ENCODE peak calls at places on chromosomes 1 and 21, in six cellular contexts. One of them, this sample, is unnamed.

GRCh38 chr1:24906760-24907490 is 23.2 kb downstream of the RUNX3 start:
- DNase-seq in uterus: no peak
- DNase-seq in HEK293T: no peak
- DNase-seq in astrocyte of the spinal cord: no peak
- DNase-seq in GM12865: no peak
- DNase-seq in stimulated activated CD4-positive, alpha-beta T cell treated with anti-CD3 and anti-CD28 coated beads, Interleukin-12 subunit alpha, Interleukin-12 subunit beta, amount 100 ng/mL, for 48 hours: no peak
- DNase-seq in this sample: no peak

GRCh38 chr1:165563551-165563950 is 19.8 kb downstream of the LRRC52 start:
- DNase-seq in uterus: no peak
- DNase-seq in HEK293T: no peak
- DNase-seq in astrocyte of the spinal cord: no peak
- DNase-seq in GM12865: no peak
- DNase-seq in stimulated activated CD4-positive, alpha-beta T cell treated with anti-CD3 and anti-CD28 coated beads, Interleukin-12 subunit alpha, Interleukin-12 subunit beta, amount 100 ng/mL, for 48 hours: no peak
- DNase-seq in this sample: no peak

GRCh38 chr1:47576758-47577115 is 138.9 kb downstream of the FOXD2 start:
- DNase-seq in uterus: no peak
- DNase-seq in HEK293T: no peak
- DNase-seq in astrocyte of the spinal cord: no peak
- DNase-seq in GM12865: no peak
- DNase-seq in stimulated activated CD4-positive, alpha-beta T cell treated with anti-CD3 and anti-CD28 coated beads, Interleukin-12 subunit alpha, Interleukin-12 subunit beta, amount 100 ng/mL, for 48 hours: no peak
- DNase-seq in this sample: no peak

GRCh38 chr1:229192031-229192430 is 78.9 kb upstream of the RAB4A start:
- DNase-seq in uterus: no peak
- DNase-seq in HEK293T: no peak
- DNase-seq in astrocyte of the spinal cord: no peak
- DNase-seq in GM12865: no peak
- DNase-seq in stimulated activated CD4-positive, alpha-beta T cell treated with anti-CD3 and anti-CD28 coated beads, Interleukin-12 subunit alpha, Interleukin-12 subunit beta, amount 100 ng/mL, for 48 hours: no peak
- DNase-seq in this sample: no peak

GRCh38 chr1:83547903-83548302 is 451.0 kb downstream of the TTLL7 start:
- DNase-seq in uterus: no peak
- DNase-seq in HEK293T: no peak
- DNase-seq in astrocyte of the spinal cord: no peak
- DNase-seq in GM12865: no peak
- DNase-seq in stimulated activated CD4-positive, alpha-beta T cell treated with anti-CD3 and anti-CD28 coated beads, Interleukin-12 subunit alpha, Interleukin-12 subunit beta, amount 100 ng/mL, for 48 hours: no peak
- DNase-seq in this sample: no peak

GRCh38 chr21:26758083-26758861 is 86.9 kb downstream of the ADAMTS1 start:
- DNase-seq in uterus: no peak
- DNase-seq in HEK293T: no peak
- DNase-seq in astrocyte of the spinal cord: no peak
- DNase-seq in GM12865: no peak
- DNase-seq in stimulated activated CD4-positive, alpha-beta T cell treated with anti-CD3 and anti-CD28 coated beads, Interleukin-12 subunit alpha, Interleukin-12 subunit beta, amount 100 ng/mL, for 48 hours: no peak
- DNase-seq in this sample: no peak

GRCh38 chr1:198776602-198777029 is 137.8 kb downstream of the PTPRC start:
- DNase-seq in uterus: peak; percentile 21
- DNase-seq in HEK293T: no peak
- DNase-seq in astrocyte of the spinal cord: peak; percentile 99
- DNase-seq in GM12865: no peak
- DNase-seq in stimulated activated CD4-positive, alpha-beta T cell treated with anti-CD3 and anti-CD28 coated beads, Interleukin-12 subunit alpha, Interleukin-12 subunit beta, amount 100 ng/mL, for 48 hours: no peak
- DNase-seq in this sample: no peak

GRCh38 chr1:69263982-69264381 is 303.7 kb upstream of the LRRC7 start:
- DNase-seq in uterus: peak; percentile 47
- DNase-seq in HEK293T: peak; percentile 46
- DNase-seq in astrocyte of the spinal cord: peak; percentile 80
- DNase-seq in GM12865: no peak
- DNase-seq in stimulated activated CD4-positive, alpha-beta T cell treated with anti-CD3 and anti-CD28 coated beads, Interleukin-12 subunit alpha, Interleukin-12 subunit beta, amount 100 ng/mL, for 48 hours: no peak
- DNase-seq in this sample: no peak

GRCh38 chr1:1569341-1569740 is 5.3 kb downstream of the SSU72 start:
- DNase-seq in uterus: no peak
- DNase-seq in HEK293T: no peak
- DNase-seq in astrocyte of the spinal cord: no peak
- DNase-seq in GM12865: no peak
- DNase-seq in stimulated activated CD4-positive, alpha-beta T cell treated with anti-CD3 and anti-CD28 coated beads, Interleukin-12 subunit alpha, Interleukin-12 subunit beta, amount 100 ng/mL, for 48 hours: no peak
- DNase-seq in this sample: no peak

This sample was measured in GM12891.